ENCODE peak calls at places on chromosome 13, in nine cellular contexts. D, G, F, M, Y, B, Z, N and Q are unnamed samples.

GRCh38 chr13:27170221-27170520 is 1.4 kb downstream of the USP12 start:
- DNase-seq in D (peak; percentile 79), N (no peak), M (no peak), F (no peak), Z (no peak), G (no peak), B (peak; percentile 65), Y (no peak), Q (no peak)

GRCh38 chr13:91247768-91248167 is 99.7 kb upstream of the MIR17HG start:
- DNase-seq in M (no peak), B (no peak), F (no peak), Y (no peak), G (no peak), N (no peak), Z (no peak), D (peak; percentile 15), Q (no peak)

GRCh38 chr13:27425151-27425917 is 915 bp downstream of the GTF3A start:
- DNase-seq in Z (no peak), M (no peak), D (no peak), N (no peak), F (no peak), G (no peak), Y (no peak), B (no peak), Q (no peak)

GRCh38 chr13:100895656-100896055 is 221.1 kb upstream of the TMTC4 start:
- DNase-seq in Z (no peak), N (no peak), B (no peak), G (no peak), D (no peak), F (no peak), M (no peak), Y (no peak), Q (no peak)

GRCh38 chr13:113155982-113156655 is 2.3 kb upstream of the PROZ start:
- DNase-seq in Y (no peak), F (no peak), D (no peak), Z (no peak), B (no peak), G (no peak), M (peak; percentile 79), N (no peak), Q (no peak)

GRCh38 chr13:80399340-80400163 is 58.6 kb upstream of the SPRY2 start:
- DNase-seq in G (no peak), N (no peak), Y (peak; percentile 57), D (no peak), M (no peak), B (no peak), Z (no peak), F (no peak), Q (no peak)

GRCh38 chr13:52053460-52053859 is 29.0 kb downstream of the UTP14C start:
- DNase-seq in M (no peak), N (no peak), F (no peak), Z (no peak), G (no peak), Y (no peak), B (no peak), D (no peak), Q (no peak)

GRCh38 chr13:114149774-114150740 is 17.6 kb upstream of the RASA3 start:
- DNase-seq in Z (no peak), M (no peak), D (no peak), Y (no peak), F (no peak), N (no peak), B (no peak), G (no peak), Q (no peak)

GRCh38 chr13:114024603-114025431 is 50.9 kb upstream of the C13orf46 start:
- DNase-seq in G (no peak), M (no peak), N (no peak), F (no peak), Z (no peak), Y (no peak), B (peak; percentile 74), D (no peak), Q (no peak)

GRCh38 chr13:46964789-46965527 is 68.1 kb upstream of the HTR2A start:
- DNase-seq in D (peak; percentile 75), B (no peak), F (no peak), Y (no peak), M (no peak), Z (no peak), N (no peak), G (no peak), Q (no peak)

GRCh38 chr13:27810009-27810408 is 17.7 kb downstream of the GSX1 start:
- DNase-seq in M (no peak), G (no peak), D (no peak), B (no peak), N (no peak), Y (no peak), F (peak; percentile 27), Z (no peak), Q (no peak)

GRCh38 chr13:40533072-40533471 is 133.4 kb downstream of the FOXO1 start:
- DNase-seq in D (no peak), G (no peak), Y (no peak), F (no peak), Z (no peak), M (no peak), N (no peak), B (no peak), Q (no peak)

GRCh38 chr13:45861352-45861751 is 9.8 kb upstream of the SIAH3 start:
- DNase-seq in N (no peak), Y (no peak), G (no peak), B (no peak), Z (no peak), D (no peak), F (no peak), M (no peak), Q (no peak)

GRCh38 chr13:83065136-83065535 is 817.1 kb downstream of the SLITRK1 start:
- DNase-seq in B (no peak), D (peak; percentile 97), F (peak; percentile 93), Z (peak; percentile 21), M (peak; percentile 89), Y (peak; percentile 32), G (peak; percentile 15), N (no peak), Q (peak; percentile 74)

GRCh38 chr13:98133949-98134348 is 8.9 kb upstream of the FARP1 start:
- DNase-seq in Z (no peak), M (no peak), Y (no peak), G (no peak), F (no peak), N (no peak), B (no peak), D (no peak), Q (no peak)

GRCh38 chr13:40792284-40793051 is 3.1 kb downstream of the SLC25A15 start:
- DNase-seq in F (no peak), M (no peak), N (no peak), Y (no peak), G (no peak), B (no peak), Z (no peak), D (no peak), Q (no peak)

GRCh38 chr13:112353856-112354255 is 22.3 kb upstream of the SPACA7 start:
- DNase-seq in D (no peak), F (no peak), N (no peak), M (no peak), Z (no peak), B (no peak), Y (no peak), G (no peak), Q (no peak)

GRCh38 chr13:34358811-34359513 is 541.0 kb downstream of the RFC3 start:
- DNase-seq in Y (no peak), G (no peak), D (peak; percentile 80), B (no peak), M (no peak), Z (no peak), N (no peak), F (no peak), Q (no peak)

GRCh38 chr13:83086948-83087347 is 795.3 kb downstream of the SLITRK1 start:
- DNase-seq in Z (no peak), F (no peak), Y (no peak), M (no peak), D (peak; percentile 18), G (no peak), B (no peak), N (no peak), Q (no peak)

GRCh38 chr13:65985632-65986031 is 1244.5 kb downstream of the PCDH9 start:
- DNase-seq in F (no peak), G (no peak), M (no peak), N (peak; percentile 67), D (no peak), Z (no peak), B (no peak), Y (no peak), Q (no peak)

GRCh38 chr13:90889906-90890305 is 457.6 kb upstream of the MIR17HG start:
- DNase-seq in Z (no peak), M (no peak), F (no peak), G (no peak), B (no peak), D (no peak), N (no peak), Y (no peak), Q (no peak)

GRCh38 chr13:71254384-71254783 is 612.6 kb downstream of the DACH1 start:
- DNase-seq in Z (no peak), B (no peak), N (no peak), Y (no peak), F (no peak), M (no peak), D (no peak), G (no peak), Q (peak; percentile 32)

GRCh38 chr13:29484236-29484635 is 111.3 kb downstream of the SLC7A1 start:
- DNase-seq in G (no peak), B (no peak), D (no peak), Y (no peak), M (no peak), F (no peak), N (no peak), Z (no peak), Q (no peak)
- H3K4me3 ChIP-seq in G (no peak overlapping the region), B (no peak overlapping the region), D (no peak overlapping the region), Y (no peak overlapping the region), M (no peak overlapping the region), F (no peak overlapping the region), N (no peak overlapping the region), Z (no peak overlapping the region), Q (no peak overlapping the region)

GRCh38 chr13:39297664-39298171 is 259.5 kb downstream of the NHLRC3 start:
- DNase-seq in D (no peak), G (no peak), Y (no peak), F (no peak), B (no peak), M (no peak), Z (no peak), N (no peak), Q (no peak)
- H3K36me3 ChIP-seq in D (no peaks in the 10 kb centered on the region), G (no peaks in the 10 kb centered on the region), Y (no peaks in the 10 kb centered on the region), F (no peaks in the 10 kb centered on the region), B (no peaks in the 10 kb centered on the region), M (no peaks in the 10 kb centered on the region), Z (no peaks in the 10 kb centered on the region), N (no peaks in the 10 kb centered on the region), Q (no peaks in the 10 kb centered on the region)

DNA sequence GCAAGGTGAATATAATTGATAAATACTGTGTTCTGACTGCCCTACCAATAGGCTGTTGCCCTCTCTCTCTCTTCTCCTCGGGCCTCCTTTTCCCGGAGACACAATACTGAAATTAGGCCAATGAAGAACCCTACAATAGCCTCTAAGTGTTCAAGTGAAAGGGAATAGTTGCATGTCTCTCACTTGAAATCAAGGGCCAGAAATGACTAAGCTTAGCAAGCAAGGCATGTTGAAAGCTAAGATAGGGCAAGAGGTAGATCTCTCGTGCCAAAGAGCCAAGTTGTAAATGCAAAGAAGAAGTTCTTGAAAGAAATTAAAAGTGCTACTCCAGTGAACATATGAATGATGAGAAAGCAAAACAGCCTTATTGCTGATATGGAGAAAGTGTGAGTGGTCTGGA is 13.4 kb downstream of the KATNAL1 start:
- DNase-seq in G (no peak), B (no peak), F (no peak), Y (no peak), N (no peak), Z (no peak), M (no peak), D (no peak), Q (no peak)
- H3K4me3 ChIP-seq in G (no peak overlapping the region), B (no peak overlapping the region), F (no peak overlapping the region), Y (no peak overlapping the region), N (no peak overlapping the region), Z (no peak overlapping the region), M (no peak overlapping the region), D (no peak overlapping the region), Q (no peak overlapping the region)

GRCh38 chr13:110431425-110431824 is 124.3 kb downstream of the COL4A2 start:
- DNase-seq in B (no peak), M (peak; percentile 71), Y (no peak), N (no peak), Z (no peak), F (no peak), D (no peak), G (no peak), Q (no peak)
- H3K36me3 ChIP-seq in B (no peaks in the 10 kb centered on the region), M (peaks cover 12% of the 10 kb centered on the region), Y (peaks cover 16% of the 10 kb centered on the region), N (no peaks in the 10 kb centered on the region), Z (peaks cover 42% of the 10 kb centered on the region), F (peaks cover 79% of the 10 kb centered on the region), D (peaks cover 8% of the 10 kb centered on the region), G (no peaks in the 10 kb centered on the region), Q (peaks cover 13% of the 10 kb centered on the region)